ENCODE peak calls at places on chromosome 15, in eight cellular contexts. One of them, this sample, is unnamed.
A peak's percentile ranks its signal among the peaks of the same experiment; 100 is the strongest.

GRCh38 chr15:99605490-99605931 is 39.7 kb downstream of the MEF2A start:
- DNase-seq in PC-3: peak; percentile 32
- DNase-seq in mammary epithelial cell: peak; percentile 51
- DNase-seq in fibroblast of lung: peak; percentile 40
- DNase-seq in mesendoderm: no peak
- DNase-seq in Karpas-422: no peak
- DNase-seq in astrocyte: peak; percentile 21
- DNase-seq in H1: no peak
- DNase-seq in this sample: no peak

GRCh38 chr15:81982808-81983207 is 63.0 kb downstream of the MEX3B start:
- DNase-seq in PC-3: no peak
- DNase-seq in mammary epithelial cell: no peak
- DNase-seq in fibroblast of lung: no peak
- DNase-seq in mesendoderm: no peak
- DNase-seq in Karpas-422: no peak
- DNase-seq in astrocyte: no peak
- DNase-seq in H1: no peak
- DNase-seq in this sample: no peak

GRCh38 chr15:52635908-52636307 is 43.3 kb downstream of the ATOSA start:
- DNase-seq in PC-3: no peak
- DNase-seq in mammary epithelial cell: no peak
- DNase-seq in fibroblast of lung: no peak
- DNase-seq in mesendoderm: no peak
- DNase-seq in Karpas-422: no peak
- DNase-seq in astrocyte: no peak
- DNase-seq in H1: no peak
- DNase-seq in this sample: no peak

GRCh38 chr15:25456196-25456595 is 17.4 kb upstream of the UBE3A start:
- DNase-seq in PC-3: no peak
- DNase-seq in mammary epithelial cell: no peak
- DNase-seq in fibroblast of lung: no peak
- DNase-seq in mesendoderm: no peak
- DNase-seq in Karpas-422: no peak
- DNase-seq in astrocyte: no peak
- DNase-seq in H1: no peak
- DNase-seq in this sample: no peak

GRCh38 chr15:23866832-23867231 is 179.7 kb upstream of the NDN start:
- DNase-seq in PC-3: peak; percentile 41
- DNase-seq in mammary epithelial cell: no peak
- DNase-seq in fibroblast of lung: no peak
- DNase-seq in mesendoderm: no peak
- DNase-seq in Karpas-422: no peak
- DNase-seq in astrocyte: no peak
- DNase-seq in H1: no peak
- DNase-seq in this sample: no peak

GRCh38 chr15:85407421-85408269 is 27.2 kb downstream of the AKAP13 start:
- DNase-seq in PC-3: peak; percentile 79
- DNase-seq in mammary epithelial cell: peak; percentile 95
- DNase-seq in fibroblast of lung: peak; percentile 95
- DNase-seq in mesendoderm: no peak
- DNase-seq in Karpas-422: no peak
- DNase-seq in astrocyte: peak; percentile 94
- DNase-seq in H1: no peak
- DNase-seq in this sample: no peak

GRCh38 chr15:93835378-93835777 is 396.0 kb upstream of the MCTP2 start:
- DNase-seq in PC-3: no peak
- DNase-seq in mammary epithelial cell: no peak
- DNase-seq in fibroblast of lung: no peak
- DNase-seq in mesendoderm: no peak
- DNase-seq in Karpas-422: no peak
- DNase-seq in astrocyte: no peak
- DNase-seq in H1: no peak
- DNase-seq in this sample: no peak

GRCh38 chr15:50911001-50911400 is 2.5 kb downstream of the AP4E1 start:
- DNase-seq in PC-3: no peak
- DNase-seq in mammary epithelial cell: no peak
- DNase-seq in fibroblast of lung: peak; percentile 84
- DNase-seq in mesendoderm: peak; percentile 58
- DNase-seq in Karpas-422: peak; percentile 42
- DNase-seq in astrocyte: peak; percentile 81
- DNase-seq in H1: no peak
- DNase-seq in this sample: no peak

GRCh38 chr15:28887344-28888174 is 1.8 kb downstream of the APBA2 start:
- DNase-seq in PC-3: peak; percentile 17
- DNase-seq in mammary epithelial cell: no peak
- DNase-seq in fibroblast of lung: no peak
- DNase-seq in mesendoderm: no peak
- DNase-seq in Karpas-422: no peak
- DNase-seq in astrocyte: no peak
- DNase-seq in H1: no peak
- DNase-seq in this sample: no peak

GRCh38 chr15:90664650-90665287 is 52.4 kb upstream of the BLM start:
- DNase-seq in PC-3: no peak
- DNase-seq in mammary epithelial cell: no peak
- DNase-seq in fibroblast of lung: peak; percentile 48
- DNase-seq in mesendoderm: no peak
- DNase-seq in Karpas-422: peak; percentile 48
- DNase-seq in astrocyte: no peak
- DNase-seq in H1: no peak
- DNase-seq in this sample: peak; percentile 86

GRCh38 chr15:95733931-95734330 is 596.6 kb upstream of the NR2F2 start:
- DNase-seq in PC-3: peak; percentile 21
- DNase-seq in mammary epithelial cell: no peak
- DNase-seq in fibroblast of lung: no peak
- DNase-seq in mesendoderm: no peak
- DNase-seq in Karpas-422: no peak
- DNase-seq in astrocyte: no peak
- DNase-seq in H1: no peak
- DNase-seq in this sample: no peak

GRCh38 chr15:73002509-73002908 is 49.8 kb upstream of the NEO1 start:
- DNase-seq in PC-3: no peak
- DNase-seq in mammary epithelial cell: no peak
- DNase-seq in fibroblast of lung: peak; percentile 84
- DNase-seq in mesendoderm: no peak
- DNase-seq in Karpas-422: no peak
- DNase-seq in astrocyte: peak; percentile 74
- DNase-seq in H1: no peak
- DNase-seq in this sample: no peak

GRCh38 chr15:68417897-68418296 is 14.1 kb downstream of the ITGA11 start:
- DNase-seq in PC-3: no peak
- DNase-seq in mammary epithelial cell: no peak
- DNase-seq in fibroblast of lung: peak; percentile 72
- DNase-seq in mesendoderm: no peak
- DNase-seq in Karpas-422: no peak
- DNase-seq in astrocyte: peak; percentile 68
- DNase-seq in H1: no peak
- DNase-seq in this sample: no peak

GRCh38 chr15:68421798-68422402 is 10.1 kb downstream of the ITGA11 start:
- DNase-seq in PC-3: no peak
- DNase-seq in mammary epithelial cell: no peak
- DNase-seq in fibroblast of lung: peak; percentile 87
- DNase-seq in mesendoderm: no peak
- DNase-seq in Karpas-422: no peak
- DNase-seq in astrocyte: peak; percentile 78
- DNase-seq in H1: no peak
- DNase-seq in this sample: peak; percentile 34

GRCh38 chr15:68419301-68420175 is 12.4 kb downstream of the ITGA11 start:
- DNase-seq in PC-3: no peak
- DNase-seq in mammary epithelial cell: no peak
- DNase-seq in fibroblast of lung: no peak
- DNase-seq in mesendoderm: no peak
- DNase-seq in Karpas-422: peak; percentile 29
- DNase-seq in astrocyte: no peak
- DNase-seq in H1: no peak
- DNase-seq in this sample: peak; percentile 18

GRCh38 chr15:68418611-68419161 is 13.3 kb downstream of the ITGA11 start:
- DNase-seq in PC-3: no peak
- DNase-seq in mammary epithelial cell: no peak
- DNase-seq in fibroblast of lung: peak; percentile 79
- DNase-seq in mesendoderm: no peak
- DNase-seq in Karpas-422: no peak
- DNase-seq in astrocyte: peak; percentile 73
- DNase-seq in H1: no peak
- DNase-seq in this sample: peak; percentile 56

DNA sequence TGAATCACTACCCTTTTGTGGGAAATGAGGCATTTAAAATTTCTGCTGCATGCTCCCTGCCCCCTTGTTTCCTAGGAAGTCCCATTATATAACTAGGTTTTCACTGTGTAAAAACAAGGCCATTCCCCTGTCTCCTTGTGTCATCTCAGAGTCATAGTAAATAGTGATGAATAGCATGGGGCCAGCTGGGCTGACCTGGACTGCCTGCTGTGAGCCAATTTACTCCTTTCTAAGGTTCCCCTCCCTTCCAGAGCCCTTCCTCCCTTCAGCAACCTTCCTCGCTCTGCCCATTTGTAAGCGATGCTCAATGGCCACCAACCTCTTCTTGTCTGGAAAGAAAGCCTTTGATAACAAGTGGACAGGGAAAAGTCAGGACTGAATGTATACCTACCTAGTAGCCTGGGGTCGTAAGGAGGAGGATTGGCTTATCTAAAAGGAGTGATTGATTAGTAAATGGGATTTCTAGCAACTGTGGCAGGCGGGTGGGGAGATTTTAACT is 11.7 kb downstream of the ITGA11 start:
- DNase-seq in PC-3: peak; percentile 7
- DNase-seq in mammary epithelial cell: no peak
- DNase-seq in fibroblast of lung: peak; percentile 52
- DNase-seq in mesendoderm: peak; percentile 62
- DNase-seq in Karpas-422: no peak
- DNase-seq in astrocyte: no peak
- DNase-seq in H1: no peak
- DNase-seq in this sample: no peak
- H3K27ac ChIP-seq in PC-3: no peak overlapping the region
- H3K27ac ChIP-seq in mammary epithelial cell: no peak overlapping the region
- H3K27ac ChIP-seq in fibroblast of lung: no peak overlapping the region
- H3K27ac ChIP-seq in mesendoderm: no peak overlapping the region
- H3K27ac ChIP-seq in Karpas-422: no peak overlapping the region
- H3K27ac ChIP-seq in astrocyte: no peak overlapping the region
- H3K27ac ChIP-seq in H1: no peak overlapping the region
- H3K27ac ChIP-seq in this sample: no peak overlapping the region

GRCh38 chr15:59200560-59200959 is 6.1 kb upstream of the LDHAL6B start:
- DNase-seq in PC-3: peak; percentile 50
- DNase-seq in mammary epithelial cell: no peak
- DNase-seq in fibroblast of lung: peak; percentile 31
- DNase-seq in mesendoderm: no peak
- DNase-seq in Karpas-422: no peak
- DNase-seq in astrocyte: peak; percentile 24
- DNase-seq in H1: no peak
- DNase-seq in this sample: no peak
- H3K9ac ChIP-seq in PC-3: peak overlapping the region; percentile 75
- H3K9ac ChIP-seq in mammary epithelial cell: no peak overlapping the region
- H3K9ac ChIP-seq in fibroblast of lung: no peak overlapping the region
- H3K9ac ChIP-seq in mesendoderm: no peak overlapping the region
- H3K9ac ChIP-seq in Karpas-422: no peak overlapping the region
- H3K9ac ChIP-seq in astrocyte: peak overlapping the region; percentile 39
- H3K9ac ChIP-seq in H1: no peak overlapping the region
- H3K9ac ChIP-seq in this sample: no peak overlapping the region

GRCh38 chr15:65870889-65871533 is 1.7 kb downstream of the RAB11A start:
- DNase-seq in PC-3: peak; percentile 34
- DNase-seq in mammary epithelial cell: peak; percentile 78
- DNase-seq in fibroblast of lung: peak; percentile 72
- DNase-seq in mesendoderm: peak; percentile 38
- DNase-seq in Karpas-422: peak; percentile 74
- DNase-seq in astrocyte: peak; percentile 64
- DNase-seq in H1: no peak
- DNase-seq in this sample: no peak
- H3K4me3 ChIP-seq in PC-3: peak overlapping the region; percentile 89
- H3K4me3 ChIP-seq in mammary epithelial cell: peak overlapping the region; percentile 64
- H3K4me3 ChIP-seq in fibroblast of lung: peak overlapping the region; percentile 82
- H3K4me3 ChIP-seq in mesendoderm: peak overlapping the region; percentile 99
- H3K4me3 ChIP-seq in Karpas-422: peak overlapping the region; percentile 87
- H3K4me3 ChIP-seq in astrocyte: peak overlapping the region; percentile 96
- H3K4me3 ChIP-seq in H1: peak overlapping the region; percentile 99
- H3K4me3 ChIP-seq in this sample: peak overlapping the region; percentile 97

GRCh38 chr15:59169337-59169736 is 37.3 kb upstream of the LDHAL6B start:
- DNase-seq in PC-3: peak; percentile 53
- DNase-seq in mammary epithelial cell: peak; percentile 71
- DNase-seq in fibroblast of lung: peak; percentile 95
- DNase-seq in mesendoderm: peak; percentile 14
- DNase-seq in Karpas-422: no peak
- DNase-seq in astrocyte: peak; percentile 95
- DNase-seq in H1: no peak
- DNase-seq in this sample: no peak

GRCh38 chr15:59172289-59172901 is 34.2 kb upstream of the LDHAL6B start:
- DNase-seq in PC-3: no peak
- DNase-seq in mammary epithelial cell: no peak
- DNase-seq in fibroblast of lung: no peak
- DNase-seq in mesendoderm: no peak
- DNase-seq in Karpas-422: no peak
- DNase-seq in astrocyte: no peak
- DNase-seq in H1: no peak
- DNase-seq in this sample: no peak

GRCh38 chr15:59168536-59168935 is 38.1 kb upstream of the LDHAL6B start:
- DNase-seq in PC-3: peak; percentile 36
- DNase-seq in mammary epithelial cell: peak; percentile 41
- DNase-seq in fibroblast of lung: peak; percentile 76
- DNase-seq in mesendoderm: no peak
- DNase-seq in Karpas-422: no peak
- DNase-seq in astrocyte: peak; percentile 69
- DNase-seq in H1: no peak
- DNase-seq in this sample: no peak

GRCh38 chr15:59170998-59171397 is 35.6 kb upstream of the LDHAL6B start:
- DNase-seq in PC-3: no peak
- DNase-seq in mammary epithelial cell: no peak
- DNase-seq in fibroblast of lung: no peak
- DNase-seq in mesendoderm: no peak
- DNase-seq in Karpas-422: no peak
- DNase-seq in astrocyte: no peak
- DNase-seq in H1: no peak
- DNase-seq in this sample: no peak

GRCh38 chr15:59170295-59170881 is 36.3 kb upstream of the LDHAL6B start:
- DNase-seq in PC-3: peak; percentile 92
- DNase-seq in mammary epithelial cell: peak; percentile 93
- DNase-seq in fibroblast of lung: peak; percentile 72
- DNase-seq in mesendoderm: peak; percentile 55
- DNase-seq in Karpas-422: no peak
- DNase-seq in astrocyte: peak; percentile 63
- DNase-seq in H1: no peak
- DNase-seq in this sample: peak; percentile 94
- H3K27ac ChIP-seq in PC-3: peak overlapping the region; percentile 87
- H3K27ac ChIP-seq in mammary epithelial cell: peak overlapping the region; percentile 97
- H3K27ac ChIP-seq in fibroblast of lung: peak overlapping the region; percentile 53
- H3K27ac ChIP-seq in mesendoderm: no peak overlapping the region
- H3K27ac ChIP-seq in Karpas-422: no peak overlapping the region
- H3K27ac ChIP-seq in astrocyte: peak overlapping the region; percentile 94
- H3K27ac ChIP-seq in H1: no peak overlapping the region
- H3K27ac ChIP-seq in this sample: peak overlapping the region; percentile 59

DNA sequence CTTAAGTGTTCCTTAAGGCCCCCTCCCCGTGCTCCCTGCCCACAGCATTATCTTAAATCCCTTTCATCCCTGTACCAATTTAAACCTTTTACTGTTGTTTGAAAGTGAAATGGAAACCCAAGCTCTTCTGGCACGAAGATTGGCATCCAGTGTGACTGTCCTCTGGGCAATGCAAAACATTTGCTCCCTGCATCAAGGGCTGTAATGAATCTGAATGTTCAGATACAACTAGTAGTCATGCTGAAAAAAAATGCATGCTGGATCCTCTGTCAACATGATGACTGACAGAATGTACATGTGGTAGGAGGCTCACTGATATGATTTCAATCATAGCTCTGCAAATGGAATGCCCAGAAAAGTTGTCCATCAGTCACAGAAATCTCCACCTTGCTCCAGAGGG is 8.1 kb upstream of the CDIN1 start:
- DNase-seq in PC-3: no peak
- DNase-seq in mammary epithelial cell: no peak
- DNase-seq in fibroblast of lung: no peak
- DNase-seq in mesendoderm: no peak
- DNase-seq in Karpas-422: no peak
- DNase-seq in astrocyte: no peak
- DNase-seq in H1: no peak
- DNase-seq in this sample: no peak
- H3K9ac ChIP-seq in PC-3: no peak overlapping the region
- H3K9ac ChIP-seq in mammary epithelial cell: no peak overlapping the region
- H3K9ac ChIP-seq in fibroblast of lung: no peak overlapping the region
- H3K9ac ChIP-seq in mesendoderm: no peak overlapping the region
- H3K9ac ChIP-seq in Karpas-422: no peak overlapping the region
- H3K9ac ChIP-seq in astrocyte: no peak overlapping the region
- H3K9ac ChIP-seq in H1: no peak overlapping the region
- H3K9ac ChIP-seq in this sample: no peak overlapping the region

This sample was measured in kidney.